ENCODE peak calls at places on chromosomes 1 and 21, in eight cellular contexts. S, G, I, Q, O, L, E and A are unnamed samples.

GRCh38 chr1:88875595-88875994 is 15.8 kb downstream of the GTF2B start:
- DNase-seq in S (no peak), G (no peak), I (no peak), Q (no peak), O (no peak), L (no peak), E (no peak), A (no peak)

GRCh38 chr1:6205849-6206845 is at the start of gene RNF207:
- DNase-seq in S (peak; percentile 72), G (peak; percentile 47), I (peak; percentile 42), Q (peak; percentile 75), O (peak; percentile 63), L (no peak), E (peak; percentile 91), A (peak; percentile 82)

GRCh38 chr1:21152423-21153100 is 24.1 kb downstream of the EIF4G3 start:
- DNase-seq in S (no peak), G (no peak), I (no peak), Q (peak; percentile 24), O (no peak), L (no peak), E (no peak), A (no peak)

GRCh38 chr1:156246762-156247459 is 945 bp downstream of the PAQR6 start:
- DNase-seq in S (peak; percentile 51), G (no peak), I (no peak), Q (no peak), O (no peak), L (no peak), E (peak; percentile 56), A (no peak)

GRCh38 chr1:84300991-84301758 is at the start of gene SAMD13:
- DNase-seq in S (peak; percentile 76), G (no peak), I (no peak), Q (peak; percentile 47), O (no peak), L (peak; percentile 64), E (no peak), A (peak; percentile 61)

GRCh38 chr21:41207401-41208388 is 39.7 kb downstream of the BACE2 start:
- DNase-seq in S (peak; percentile 80), G (no peak), I (no peak), Q (peak; percentile 78), O (no peak), L (no peak), E (no peak), A (peak; percentile 37)

GRCh38 chr1:210448293-210448892 is 119.7 kb downstream of the HHAT start:
- DNase-seq in S (peak; percentile 71), G (no peak), I (peak; percentile 47), Q (no peak), O (no peak), L (no peak), E (peak; percentile 80), A (no peak)

GRCh38 chr1:117177376-117177775 is 33.4 kb downstream of the VTCN1 start:
- DNase-seq in S (no peak), G (no peak), I (no peak), Q (no peak), O (no peak), L (no peak), E (no peak), A (no peak)

GRCh38 chr1:207798847-207799246 is 47.0 kb downstream of the CD46 start:
- DNase-seq in S (no peak), G (no peak), I (no peak), Q (no peak), O (no peak), L (no peak), E (no peak), A (no peak)

GRCh38 chr1:206074839-206075238 is 21.9 kb downstream of the RHEX start:
- DNase-seq in S (no peak), G (no peak), I (no peak), Q (no peak), O (no peak), L (no peak), E (no peak), A (no peak)

GRCh38 chr1:91440845-91441244 is 36.2 kb upstream of the HFM1 start:
- DNase-seq in S (peak; percentile 32), G (no peak), I (no peak), Q (no peak), O (no peak), L (no peak), E (no peak), A (no peak)
- TF ChIP-seq CTCF in S (peak; percentile 8), G (no peak), I (no peak), Q (peak; percentile 41), O (no peak), L (no peak), E (no peak), A (no peak)

GRCh38 chr1:35557118-35557610 is at the start of gene KIAA0319L:
- DNase-seq in S (peak; percentile 88), G (no peak), I (peak; percentile 68), Q (peak; percentile 90), O (peak; percentile 62), L (no peak), E (peak; percentile 87), A (no peak)
- TF ChIP-seq CTCF in S (no peak), G (no peak), I (no peak), Q (no peak), O (no peak), L (no peak), E (no peak), A (no peak)

GRCh38 chr1:53321366-53321765 is 6.5 kb downstream of the LRP8 start:
- DNase-seq in S (no peak), G (peak; percentile 24), I (peak; percentile 69), Q (no peak), O (peak; percentile 40), L (no peak), E (peak; percentile 82), A (no peak)
- TF ChIP-seq CTCF in S (no peak), G (no peak), I (no peak), Q (no peak), O (peak; percentile 59), L (no peak), E (peak; percentile 56), A (no peak)

GRCh38 chr1:50332941-50333594 is 90.2 kb downstream of the DMRTA2 start:
- DNase-seq in S (peak; percentile 40), G (peak; percentile 25), I (peak; percentile 89), Q (peak; percentile 59), O (peak; percentile 65), L (peak; percentile 53), E (peak; percentile 85), A (peak; percentile 74)
- TF ChIP-seq CTCF in S (peak; percentile 59), G (no peak), I (peak; percentile 83), Q (peak; percentile 80), O (peak; percentile 91), L (peak; percentile 49), E (peak; percentile 63), A (peak; percentile 67)

DNA sequence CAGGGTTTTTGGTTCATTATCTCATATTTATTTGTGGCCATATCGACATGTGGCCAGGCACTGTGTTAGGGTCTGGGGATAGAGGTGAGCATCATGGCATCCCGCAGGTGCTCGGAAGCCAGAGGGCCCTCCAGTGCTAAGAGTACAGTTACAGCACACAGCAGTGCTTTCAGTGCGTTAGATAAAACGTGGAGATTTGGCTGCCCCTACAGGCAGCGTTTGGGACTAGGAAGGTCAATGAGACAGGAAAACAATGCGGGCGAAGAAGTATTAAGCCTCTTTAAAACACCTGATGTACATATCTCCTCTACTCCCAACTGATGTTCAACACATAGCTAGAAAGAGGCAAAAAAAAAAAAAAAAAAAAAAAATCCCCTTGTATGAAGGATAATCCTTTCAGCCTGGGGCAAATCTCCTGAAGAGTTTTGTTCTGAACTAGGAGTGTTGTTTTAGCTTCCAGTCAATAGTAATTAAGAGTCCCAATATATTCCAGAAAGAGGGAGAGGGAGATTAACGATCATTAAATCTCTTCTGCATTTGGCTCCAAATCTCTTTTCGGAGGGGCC is 80.1 kb downstream of the CAPZB start:
- DNase-seq in S (no peak), G (no peak), I (no peak), Q (no peak), O (no peak), L (no peak), E (peak; percentile 50), A (no peak)
- TF ChIP-seq CTCF in S (no peak), G (no peak), I (no peak), Q (peak; percentile 37), O (peak; percentile 30), L (no peak), E (peak; percentile 36), A (no peak)

GRCh38 chr1:168321945-168322344 is 41.3 kb downstream of the TBX19 start:
- DNase-seq in S (peak; percentile 76), G (no peak), I (no peak), Q (no peak), O (no peak), L (no peak), E (no peak), A (no peak)
- TF ChIP-seq CTCF in S (peak; percentile 52), G (no peak), I (no peak), Q (peak; percentile 60), O (no peak), L (no peak), E (peak; percentile 21), A (no peak)

DNA sequence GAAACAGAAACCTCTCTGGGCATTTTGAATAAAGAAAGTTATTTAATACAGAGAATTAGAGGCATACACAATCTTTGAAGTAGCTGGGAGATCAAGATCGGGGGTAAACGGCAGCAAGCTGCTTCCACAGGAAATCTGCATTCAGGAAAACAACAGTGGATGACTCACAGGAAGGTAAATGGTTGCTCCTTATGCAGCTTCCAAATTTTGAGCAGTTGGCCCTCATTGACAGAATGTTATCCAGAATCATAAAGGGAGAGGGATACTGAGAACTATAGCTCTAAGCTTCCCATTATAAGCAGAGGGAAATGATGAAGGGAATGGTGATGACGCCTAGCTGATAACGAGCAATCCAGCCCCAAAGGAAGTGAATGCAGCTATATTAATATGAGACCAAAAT is 28.6 kb downstream of the ZMYND12 start:
- DNase-seq in S (peak; percentile 9), G (no peak), I (no peak), Q (no peak), O (no peak), L (no peak), E (no peak), A (no peak)
- TF ChIP-seq CTCF in S (no peak), G (no peak), I (no peak), Q (no peak), O (no peak), L (no peak), E (no peak), A (no peak)